ENCODE peak calls at places on chromosome 2, in six cellular contexts. N, R, Q, W, G and Z are unnamed samples.

GRCh38 chr2:8159211-8159965 is 522.5 kb upstream of the ID2 start:
- DNase-seq in Q (no peak), N (no peak), R (no peak), W (no peak), G (no peak), Z (no peak)

GRCh38 chr2:29014331-29014730 is 33.2 kb downstream of the TOGARAM2 start:
- DNase-seq in R (no peak), Q (no peak), W (no peak), N (no peak), G (no peak), Z (no peak)

GRCh38 chr2:288002-288742 is at the start of gene ALKAL2:
- DNase-seq in Q (no peak), N (no peak), R (no peak), W (peak; percentile 10), G (peak; percentile 39), Z (no peak)

GRCh38 chr2:169221745-169222369 is 140.5 kb downstream of the LRP2 start:
- DNase-seq in G (no peak), Q (no peak), R (no peak), W (peak; percentile 49), N (peak; percentile 64), Z (peak; percentile 68)

GRCh38 chr2:100963026-100963375 is 39.1 kb upstream of the RPL31 start:
- DNase-seq in W (no peak), R (no peak), N (no peak), G (no peak), Q (no peak), Z (no peak)

GRCh38 chr2:44097322-44097907 is 71.3 kb upstream of the PPM1B start:
- DNase-seq in Q (no peak), R (no peak), N (no peak), W (no peak), G (no peak), Z (no peak)

GRCh38 chr2:126756125-126756524 is 100.2 kb downstream of the GYPC start:
- DNase-seq in W (no peak), G (no peak), Q (no peak), N (no peak), R (no peak), Z (no peak)

GRCh38 chr2:182870227-182870626 is 3.8 kb upstream of the FRZB start:
- DNase-seq in W (no peak), N (peak; percentile 36), R (peak; percentile 15), Q (no peak), G (peak; percentile 32), Z (peak; percentile 35)

GRCh38 chr2:230888824-230889400 is 24.2 kb downstream of the ITM2C start:
- DNase-seq in N (no peak), W (no peak), R (no peak), G (no peak), Q (no peak), Z (no peak)